ENCODE peak calls at places on chromosomes 12 and 14, in seven cellular contexts. P is mesendoderm, O is neuronal stem cell, Y is astrocyte, R is MM.1S, W is mammary epithelial cell, C is neural progenitor cell. Q is an unnamed sample.
A peak's percentile ranks its signal among the peaks of the same experiment; 100 is the strongest.

GRCh38 chr14:49971156-49972141 is 78.6 kb downstream of the ARF6 start:
- DNase-seq in P (no peak), O (no peak), Y (no peak), R (peak; percentile 81), W (no peak), C (no peak), Q (peak; percentile 99)

GRCh38 chr12:112252184-112252583 is 126.8 kb downstream of the TRAFD1 start:
- DNase-seq in P (no peak), O (no peak), Y (peak; percentile 24), R (no peak), W (peak; percentile 22), C (no peak), Q (no peak)

GRCh38 chr12:108720757-108721514 is 10.4 kb downstream of the CORO1C start:
- DNase-seq in P (peak; percentile 66), O (no peak), Y (peak; percentile 63), R (no peak), W (peak; percentile 76), C (no peak), Q (no peak)

GRCh38 chr14:95314609-95315008 is 5.1 kb downstream of the CLMN start:
- DNase-seq in P (no peak), O (no peak), Y (no peak), R (no peak), W (peak; percentile 92), C (no peak), Q (peak; percentile 66)

GRCh38 chr14:90444077-90444696 is 47.4 kb downstream of the CALM1 start:
- DNase-seq in P (no peak), O (no peak), Y (no peak), R (no peak), W (peak; percentile 98), C (no peak), Q (no peak)

GRCh38 chr12:109760930-109761630 is 47.5 kb downstream of the FAM222A start:
- DNase-seq in P (no peak), O (no peak), Y (no peak), R (no peak), W (no peak), C (no peak), Q (no peak)

GRCh38 chr12:65878540-65878939 is 54.3 kb downstream of the HMGA2 start:
- DNase-seq in P (peak; percentile 91), O (no peak), Y (peak; percentile 20), R (no peak), W (no peak), C (peak; percentile 30), Q (no peak)

GRCh38 chr12:28177461-28177860 is 12.8 kb upstream of the CCDC91 start:
- DNase-seq in P (no peak), O (no peak), Y (no peak), R (no peak), W (peak; percentile 35), C (no peak), Q (no peak)

GRCh38 chr12:113762155-113762848 is 203.8 kb downstream of the RBM19 start:
- DNase-seq in P (peak; percentile 64), O (peak; percentile 64), Y (no peak), R (no peak), W (no peak), C (peak; percentile 90), Q (peak; percentile 50)

GRCh38 chr14:50064993-50065392 is 51.4 kb downstream of the VCPKMT start:
- DNase-seq in P (no peak), O (no peak), Y (peak; percentile 22), R (peak; percentile 89), W (peak; percentile 65), C (no peak), Q (no peak)

GRCh38 chr12:54412786-54413185 is 6.3 kb downstream of the ITGA5 start:
- DNase-seq in P (no peak), O (no peak), Y (no peak), R (no peak), W (no peak), C (no peak), Q (no peak)

GRCh38 chr12:51937941-51938340 is 13.6 kb upstream of the ACVR1B start:
- DNase-seq in P (no peak), O (no peak), Y (no peak), R (no peak), W (no peak), C (peak; percentile 53), Q (no peak)

GRCh38 chr12:132084681-132085635 is 59.2 kb downstream of the DDX51 start:
- DNase-seq in P (peak; percentile 83), O (peak; percentile 71), Y (peak; percentile 28), R (no peak), W (peak; percentile 42), C (peak; percentile 90), Q (peak; percentile 84)

GRCh38 chr12:68805592-68806120 is 2.3 kb upstream of the MDM2 start:
- DNase-seq in P (no peak), O (no peak), Y (peak; percentile 45), R (no peak), W (peak; percentile 71), C (no peak), Q (no peak)

GRCh38 chr12:100138048-100138907 is 4.4 kb downstream of the BLTP3B start:
- DNase-seq in P (peak; percentile 27), O (no peak), Y (no peak), R (peak; percentile 26), W (peak; percentile 41), C (no peak), Q (peak; percentile 66)

GRCh38 chr12:54009171-54010052 is 627 bp downstream of the HOXC8 start:
- DNase-seq in P (no peak), O (no peak), Y (no peak), R (no peak), W (peak; percentile 44), C (no peak), Q (no peak)

GRCh38 chr14:34711169-34711568 is 3.2 kb downstream of the CFL2 start:
- DNase-seq in P (no peak), O (no peak), Y (peak; percentile 91), R (peak; percentile 74), W (peak; percentile 54), C (no peak), Q (peak; percentile 88)

GRCh38 chr14:100297320-100298300 is 8.6 kb downstream of the SLC25A29 start:
- DNase-seq in P (no peak), O (no peak), Y (peak; percentile 77), R (no peak), W (no peak), C (no peak), Q (peak; percentile 90)

GRCh38 chr12:75389706-75390105 is 1.2 kb upstream of the GLIPR1L2 start:
- DNase-seq in P (no peak), O (no peak), Y (peak; percentile 0), R (peak; percentile 20), W (no peak), C (no peak), Q (peak; percentile 42)

GRCh38 chr12:21559855-21560569 is 33.9 kb downstream of the SPX start:
- DNase-seq in P (no peak), O (no peak), Y (peak; percentile 39), R (no peak), W (peak; percentile 46), C (no peak), Q (no peak)

GRCh38 chr14:93956082-93956481 is 20.3 kb downstream of the ASB2 start:
- DNase-seq in P (no peak), O (no peak), Y (no peak), R (no peak), W (no peak), C (no peak), Q (no peak)

GRCh38 chr12:116657921-116658495 is 79.9 kb downstream of the SPRING1 start:
- DNase-seq in P (no peak), O (no peak), Y (peak; percentile 8), R (no peak), W (no peak), C (no peak), Q (no peak)
- H3K4me3 ChIP-seq in P (no peak overlapping the region), O (no peak overlapping the region), Y (peak overlapping the region; percentile 37), R (no peak overlapping the region), W (peak overlapping the region; percentile 6), C (no peak overlapping the region), Q (no peak overlapping the region)

GRCh38 chr14:103519043-103519836 is 3.4 kb downstream of the CKB start:
- DNase-seq in P (peak; percentile 50), O (no peak), Y (no peak), R (no peak), W (no peak), C (no peak), Q (peak; percentile 62)

GRCh38 chr14:103519837-103520212 is 2.8 kb downstream of the CKB start:
- DNase-seq in P (no peak), O (no peak), Y (no peak), R (no peak), W (no peak), C (no peak), Q (no peak)

GRCh38 chr14:103517172-103517566 is 5.5 kb downstream of the CKB start:
- DNase-seq in P (no peak), O (no peak), Y (no peak), R (no peak), W (no peak), C (no peak), Q (no peak)

GRCh38 chr14:103517626-103518415 is 4.8 kb downstream of the CKB start:
- DNase-seq in P (no peak), O (no peak), Y (no peak), R (no peak), W (no peak), C (no peak), Q (no peak)

GRCh38 chr14:103518416-103519042 is 4.1 kb downstream of the CKB start:
- DNase-seq in P (peak; percentile 62), O (no peak), Y (no peak), R (no peak), W (peak; percentile 30), C (peak; percentile 83), Q (peak; percentile 84)
- H3K9ac ChIP-seq in P (no peak overlapping the region), O (no peak overlapping the region), Y (no peak overlapping the region), R (no peak overlapping the region), W (no peak overlapping the region), C (no peak overlapping the region), Q (peak overlapping the region; percentile 71)

DNA sequence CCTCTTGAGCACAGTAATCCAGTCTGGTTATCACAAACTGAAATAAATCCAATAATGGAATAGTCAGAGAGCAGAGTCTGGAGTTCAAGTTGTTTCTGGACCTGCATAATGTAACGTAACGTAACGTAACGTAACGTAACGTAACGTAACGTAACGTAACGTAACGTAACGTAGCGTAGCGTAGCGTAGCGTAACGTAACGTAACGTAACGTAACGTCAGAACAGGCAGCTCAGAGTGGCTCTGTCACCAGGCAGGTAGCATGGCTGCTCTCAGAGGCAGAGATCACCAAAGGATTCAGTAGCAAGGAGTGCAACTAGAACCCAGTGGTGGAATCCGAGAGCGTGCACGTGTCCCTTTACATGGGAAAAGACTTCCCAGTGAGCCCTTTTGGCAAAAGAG is 85.7 kb upstream of the USP44 start:
- DNase-seq in P (no peak), O (no peak), Y (no peak), R (no peak), W (no peak), C (no peak), Q (no peak)
- H3K4me2 ChIP-seq in P (no peak overlapping the region), O (no peak overlapping the region), Y (no peak overlapping the region), R (no peak overlapping the region), W (no peak overlapping the region), C (no peak overlapping the region), Q (no peak overlapping the region)

DNA sequence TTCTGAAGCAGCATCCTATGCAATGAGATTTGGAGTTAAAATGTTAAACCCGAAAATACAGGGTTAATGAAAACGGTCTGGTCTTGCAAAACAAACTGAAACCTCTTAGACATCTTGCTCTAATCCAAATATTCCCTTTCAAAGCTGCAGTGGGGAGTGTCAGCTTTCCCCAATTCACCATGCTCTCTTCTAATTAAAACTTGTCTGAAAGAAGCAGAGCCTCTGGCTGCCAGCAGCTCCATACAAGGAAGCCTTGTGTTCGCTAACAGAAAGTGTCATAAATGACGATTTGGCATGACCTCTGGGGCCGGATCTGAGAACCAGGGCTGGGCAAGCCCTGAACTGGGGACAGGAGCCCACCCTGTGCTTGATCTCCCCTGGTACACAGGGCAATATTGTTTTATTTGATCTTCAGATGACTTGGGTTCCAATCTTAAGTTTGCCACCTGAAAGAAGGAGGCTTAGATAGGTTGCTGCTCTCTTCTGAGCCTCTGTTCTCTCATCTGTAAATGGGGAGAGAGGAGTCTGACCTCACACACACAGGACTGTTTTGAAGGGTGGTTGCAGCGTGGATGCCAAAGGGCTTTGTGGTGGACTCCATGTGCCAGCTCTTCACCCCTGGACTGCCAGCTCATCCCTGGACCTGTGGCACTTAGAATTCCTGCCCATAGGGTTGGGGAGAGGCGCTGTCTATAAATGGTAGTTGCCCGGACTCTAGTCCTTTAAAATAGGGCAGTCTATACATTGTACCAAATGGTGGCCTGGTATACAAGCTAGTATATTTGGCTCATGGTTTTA is 7.8 kb downstream of the KMT5A start:
- DNase-seq in P (no peak), O (no peak), Y (no peak), R (no peak), W (no peak), C (no peak), Q (no peak)
- H3K4me3 ChIP-seq in P (no peak overlapping the region), O (no peak overlapping the region), Y (no peak overlapping the region), R (no peak overlapping the region), W (no peak overlapping the region), C (no peak overlapping the region), Q (no peak overlapping the region)